ENCODE peak calls at places on chromosome 2, in four cellular contexts. W is heart left ventricle, R is ovary, O is A549. P is an unnamed sample. For H3K4me1, the result is how much of the 10 kb centered on the place peaks cover.

GRCh38 chr2:100906679-100907078 is 86.7 kb downstream of the NPAS2 start:
- DNase-seq in W (no peak), R (no peak), O (no peak), P (no peak)

GRCh38 chr2:77192811-77193289 is 329.3 kb downstream of the LRRTM4 start:
- DNase-seq in W (no peak), R (no peak), O (no peak), P (no peak)

GRCh38 chr2:177306550-177306949 is 42.0 kb upstream of the NFE2L2 start:
- DNase-seq in W (no peak), R (no peak), O (no peak), P (no peak)

GRCh38 chr2:26114144-26114543 is 58.7 kb upstream of the GAREM2 start:
- DNase-seq in W (no peak), R (no peak), O (no peak), P (no peak)

GRCh38 chr2:150485871-150486538 is 1.5 kb downstream of the RND3 start:
- DNase-seq in W (peak), R (peak), O (peak), P (no peak)

GRCh38 chr2:178109813-178110212 is 2.4 kb upstream of the RBM45 start:
- DNase-seq in W (no peak), R (no peak), O (peak), P (no peak)

GRCh38 chr2:85754313-85755095 is 713 bp downstream of the ATOH8 start:
- DNase-seq in W (no peak), R (no peak), O (peak), P (no peak)

GRCh38 chr2:227415538-227416424 is 28.0 kb upstream of the SCYGR1 start:
- DNase-seq in W (peak), R (no peak), O (peak), P (no peak)

GRCh38 chr2:189608799-189609422 is 28.3 kb upstream of the SLC40A1 start:
- DNase-seq in W (no peak), R (no peak), O (no peak), P (no peak)

GRCh38 chr2:200966770-200967169 is 3.3 kb upstream of the ORC2 start:
- DNase-seq in W (no peak), R (no peak), O (peak), P (no peak)

GRCh38 chr2:178804791-178805190 is 2.4 kb downstream of the TTN start:
- DNase-seq in W (no peak), R (no peak), O (peak), P (no peak)

GRCh38 chr2:163345795-163346573 is 389.8 kb downstream of the FIGN start:
- DNase-seq in W (no peak), R (no peak), O (peak), P (no peak)

GRCh38 chr2:230762317-230762896 is 49.8 kb downstream of the CAB39 start:
- DNase-seq in W (no peak), R (no peak), O (peak), P (no peak)

GRCh38 chr2:198314559-198315153 is 510.3 kb downstream of the PLCL1 start:
- DNase-seq in W (no peak), R (no peak), O (peak), P (no peak)

GRCh38 chr2:11796190-11797171 is 50.0 kb downstream of the LPIN1 start:
- DNase-seq in W (no peak), R (no peak), O (no peak), P (no peak)

GRCh38 chr2:219661955-219662395 is 34.5 kb downstream of the SLC4A3 start:
- DNase-seq in W (no peak), R (no peak), O (no peak), P (no peak)

GRCh38 chr2:13056259-13056843 is 339.6 kb downstream of the TRIB2 start:
- DNase-seq in W (no peak), R (no peak), O (no peak), P (no peak)

GRCh38 chr2:86645752-86646151 is 22.1 kb upstream of the RNF103 start:
- DNase-seq in W (no peak), R (no peak), O (no peak), P (no peak)

GRCh38 chr2:3110555-3110954 is 267.1 kb downstream of the EIPR1 start:
- DNase-seq in W (no peak), R (no peak), O (no peak), P (no peak)

GRCh38 chr2:150911766-150912280 is 349.8 kb downstream of the RBM43 start:
- DNase-seq in W (peak), R (peak), O (peak), P (no peak)

GRCh38 chr2:128593518-128594272 is 275.0 kb upstream of the HS6ST1 start:
- DNase-seq in W (peak), R (no peak), O (no peak), P (no peak)

GRCh38 chr2:55923091-55923977 is at the start of gene EFEMP1:
- DNase-seq in W (peak), R (peak), O (peak), P (no peak)

GRCh38 chr2:3036432-3037125 is 341.0 kb downstream of the EIPR1 start:
- DNase-seq in W (no peak), R (no peak), O (no peak), P (no peak)

GRCh38 chr2:84781942-84782716 is 98.8 kb downstream of the TRABD2A start:
- DNase-seq in W (no peak), R (no peak), O (no peak), P (no peak)

GRCh38 chr2:3558205-3559014 is at the start of gene RNASEH1:
- DNase-seq in W (peak), R (peak), O (peak), P (peak)

GRCh38 chr2:217851191-217852020 is 151.4 kb downstream of the TNS1 start:
- DNase-seq in W (peak), R (peak), O (no peak), P (no peak)

GRCh38 chr2:65371094-65371474 is 61.3 kb downstream of the SPRED2 start:
- DNase-seq in W (no peak), R (no peak), O (no peak), P (no peak)
- H3K4me1 ChIP-seq in W (under half), R (under half), O (half or more), P (under half)

DNA sequence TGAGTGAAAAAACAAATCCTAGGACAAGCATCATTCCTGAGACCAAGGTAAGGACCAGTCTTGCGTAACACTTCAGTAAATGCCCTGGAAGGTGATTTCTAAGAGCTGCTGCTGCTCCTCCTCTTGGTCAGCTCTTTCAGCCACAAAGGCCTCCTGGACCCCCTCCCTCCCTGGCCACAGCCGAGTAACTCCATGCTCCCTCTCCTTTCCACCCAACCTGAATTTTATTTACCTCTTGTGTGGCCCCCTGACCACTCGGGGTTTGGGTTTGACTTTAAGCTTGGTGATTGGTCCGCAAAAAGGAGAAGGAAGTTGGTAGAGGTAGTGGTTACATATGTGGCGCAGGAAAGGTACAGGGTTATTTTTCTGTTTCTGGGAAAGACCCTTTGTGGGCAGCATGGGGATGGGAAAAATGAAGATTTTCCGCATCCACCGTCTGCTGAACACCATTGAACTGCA is 9.2 kb downstream of the HTRA2 start:
- DNase-seq in W (no peak), R (no peak), O (no peak), P (no peak)
- TF ChIP-seq POLR2A in W (no peak), R (no peak), O (no peak), P (no peak)

GRCh38 chr2:88831792-88832248 is 140.3 kb downstream of the RPIA start:
- DNase-seq in W (no peak), R (no peak), O (peak), P (no peak)
- TF ChIP-seq CTCF in W (peak), R (no peak), O (peak), P (peak)

GRCh38 chr2:224580248-224580647 is 4.9 kb downstream of the CUL3 start:
- DNase-seq in W (no peak), R (no peak), O (no peak), P (no peak)

GRCh38 chr2:224579411-224579810 is 5.8 kb downstream of the CUL3 start:
- DNase-seq in W (no peak), R (no peak), O (no peak), P (no peak)

GRCh38 chr2:224576098-224576715 is 9.0 kb downstream of the CUL3 start:
- DNase-seq in W (no peak), R (no peak), O (no peak), P (no peak)

GRCh38 chr2:224574423-224575084 is 10.6 kb downstream of the CUL3 start:
- DNase-seq in W (no peak), R (no peak), O (no peak), P (no peak)

GRCh38 chr2:224577541-224577940 is 7.6 kb downstream of the CUL3 start:
- DNase-seq in W (no peak), R (no peak), O (no peak), P (no peak)
- H3K4me1 ChIP-seq in W (under half), R (under half), O (half or more), P (under half)

GRCh38 chr2:102029405-102029804 is 37.6 kb downstream of the IL1R2 start:
- DNase-seq in W (no peak), R (no peak), O (no peak), P (no peak)
- TF ChIP-seq POLR2A in W (no peak), R (no peak), O (no peak), P (no peak)

GRCh38 chr2:30372836-30373235 is 74.2 kb upstream of the LCLAT1 start:
- DNase-seq in W (no peak), R (no peak), O (no peak), P (no peak)
- TF ChIP-seq CTCF in W (no peak), R (no peak), O (no peak), P (no peak)

DNA sequence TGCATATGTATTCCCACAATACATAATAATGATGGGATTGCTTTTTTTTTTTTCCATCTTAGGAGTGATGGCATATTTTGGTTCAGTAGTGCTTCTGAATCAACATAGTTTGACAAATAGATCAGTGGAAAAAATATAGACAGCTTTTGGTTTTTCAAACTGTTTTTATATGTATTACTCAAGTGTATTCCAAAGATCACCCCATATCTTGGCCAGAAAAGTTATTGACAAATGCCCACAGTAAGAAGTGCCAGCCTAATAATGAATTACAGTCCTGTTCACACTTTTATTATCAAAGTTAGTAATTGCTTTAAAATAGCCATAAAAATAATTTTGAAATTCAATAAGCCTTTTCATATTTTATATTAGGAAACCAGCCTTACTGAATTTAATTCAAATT is 95.0 kb downstream of the TMEFF2 start:
- DNase-seq in W (no peak), R (no peak), O (no peak), P (no peak)
- H3K4me1 ChIP-seq in W (under half), R (under half), O (under half), P (under half)

GRCh38 chr2:27655155-27655951 is 8.1 kb downstream of the SUPT7L start:
- DNase-seq in W (no peak), R (no peak), O (peak), P (no peak)
- TF ChIP-seq POLR2A in W (no peak), R (no peak), O (no peak), P (no peak)

GRCh38 chr2:232887171-232887850 is 17.2 kb downstream of the SNORC start:
- DNase-seq in W (no peak), R (no peak), O (peak), P (no peak)
- TF ChIP-seq CTCF in W (no peak), R (no peak), O (peak), P (no peak)